ENCODE peak calls at places on chromosomes 6 and 20, in five cellular contexts. V, Q, B, M and J are unnamed samples.

GRCh38 chr6:26554669-26555504 is 16.7 kb downstream of the HMGN4 start:
- DNase-seq in V (peak; percentile 68), Q (no peak), B (peak; percentile 55), M (no peak), J (peak; percentile 66)

GRCh38 chr6:114534813-114535212 is 192.0 kb upstream of the HS3ST5 start:
- DNase-seq in V (no peak), Q (no peak), B (no peak), M (no peak), J (no peak)

GRCh38 chr20:64222851-64223525 is 32.6 kb upstream of the PCMTD2 start:
- DNase-seq in V (no peak), Q (no peak), B (no peak), M (no peak), J (no peak)

GRCh38 chr20:52098186-52098585 is 93.4 kb downstream of the ZFP64 start:
- DNase-seq in V (no peak), Q (no peak), B (no peak), M (no peak), J (no peak)

GRCh38 chr20:46771195-46771588 is 61.7 kb downstream of the SLC2A10 start:
- DNase-seq in V (no peak), Q (no peak), B (no peak), M (no peak), J (no peak)

GRCh38 chr6:38799529-38800184 is 84.5 kb downstream of the DNAH8 start:
- DNase-seq in V (no peak), Q (no peak), B (peak; percentile 84), M (no peak), J (no peak)

GRCh38 chr20:49115565-49115964 is 69.5 kb downstream of the CSE1L start:
- DNase-seq in V (no peak), Q (no peak), B (no peak), M (no peak), J (no peak)

GRCh38 chr20:1979116-1979778 is 14.6 kb downstream of the PDYN start:
- DNase-seq in V (no peak), Q (no peak), B (no peak), M (no peak), J (no peak)

GRCh38 chr20:8118735-8119134 is 13.3 kb upstream of the PLCB1 start:
- DNase-seq in V (no peak), Q (no peak), B (no peak), M (no peak), J (no peak)

GRCh38 chr6:19382676-19383075 is 454.5 kb upstream of the ID4 start:
- DNase-seq in V (peak; percentile 47), Q (no peak), B (no peak), M (no peak), J (no peak)

GRCh38 chr20:47057661-47058060 is 163.0 kb downstream of the EYA2 start:
- DNase-seq in V (no peak), Q (no peak), B (no peak), M (no peak), J (no peak)

GRCh38 chr6:107153061-107153460 is 37.7 kb upstream of the BEND3 start:
- DNase-seq in V (peak; percentile 42), Q (no peak), B (no peak), M (no peak), J (no peak)

GRCh38 chr20:23655551-23656211 is 17.9 kb upstream of the CST3 start:
- DNase-seq in V (no peak), Q (peak; percentile 85), B (no peak), M (no peak), J (peak; percentile 84)

GRCh38 chr6:119284861-119285521 is 64.6 kb downstream of the MAN1A1 start:
- DNase-seq in V (peak; percentile 21), Q (no peak), B (peak; percentile 40), M (no peak), J (no peak)

GRCh38 chr6:127967708-127968107 is 66.8 kb upstream of the THEMIS start:
- DNase-seq in V (no peak), Q (no peak), B (no peak), M (no peak), J (peak; percentile 40)

GRCh38 chr6:54074591-54075195 is 36.5 kb upstream of the MLIP start:
- DNase-seq in V (no peak), Q (no peak), B (no peak), M (no peak), J (no peak)

GRCh38 chr6:6758915-6759654 is 170.6 kb downstream of the LY86 start:
- DNase-seq in V (peak; percentile 58), Q (peak; percentile 9), B (peak; percentile 52), M (no peak), J (peak; percentile 34)

GRCh38 chr6:120871416-120872261 is 462.6 kb downstream of the TBC1D32 start:
- DNase-seq in V (no peak), Q (no peak), B (no peak), M (no peak), J (no peak)

GRCh38 chr6:29671026-29671425 is 9.9 kb downstream of the ZFP57 start:
- DNase-seq in V (no peak), Q (no peak), B (no peak), M (no peak), J (no peak)

GRCh38 chr6:125913864-125914351 is 42.7 kb upstream of the HINT3 start:
- DNase-seq in V (no peak), Q (no peak), B (peak; percentile 96), M (peak; percentile 92), J (no peak)

GRCh38 chr6:154683756-154684523 is 49.3 kb upstream of the SCAF8 start:
- DNase-seq in V (no peak), Q (no peak), B (peak; percentile 44), M (no peak), J (no peak)

GRCh38 chr6:117506180-117506835 is 23.8 kb downstream of the DCBLD1 start:
- DNase-seq in V (no peak), Q (no peak), B (no peak), M (no peak), J (no peak)

GRCh38 chr6:138339024-138339423 is 38.7 kb upstream of the SMIM28 start:
- DNase-seq in V (no peak), Q (no peak), B (peak; percentile 3), M (no peak), J (no peak)